ENCODE peak calls at places on chromosomes 12 and 14, in seven cellular contexts. I is thoracic aorta; Q is mesenchymal stem cell; R is OCI-LY7; M is CD4-positive, alpha-beta T cell; T is right atrium auricular region; B is SK-N-SH. P is an unnamed sample.

GRCh38 chr12:120413901-120414695 is 23.8 kb upstream of the COX6A1 start:
- DNase-seq in I (no peak), Q (no peak), R (no peak), M (no peak), T (no peak), B (no peak), P (no peak)

GRCh38 chr12:115232455-115233156 is 548.6 kb upstream of the TBX3 start:
- DNase-seq in I (no peak), Q (peak), R (no peak), M (no peak), T (no peak), B (no peak), P (no peak)

GRCh38 chr12:21296751-21297406 is 37.8 kb downstream of the SLCO1A2 start:
- DNase-seq in I (no peak), Q (peak), R (peak), M (no peak), T (no peak), B (peak), P (no peak)

GRCh38 chr12:13152756-13153155 is 43.8 kb upstream of the EMP1 start:
- DNase-seq in I (no peak), Q (no peak), R (no peak), M (no peak), T (no peak), B (no peak), P (no peak)

GRCh38 chr12:20547788-20548575 is 147.2 kb upstream of the SLCO1C1 start:
- DNase-seq in I (no peak), Q (no peak), R (no peak), M (no peak), T (no peak), B (no peak), P (no peak)

GRCh38 chr14:74954232-74954946 is 1.0 kb downstream of the PGF start:
- DNase-seq in I (no peak), Q (peak), R (no peak), M (no peak), T (no peak), B (peak), P (peak)

GRCh38 chr14:61470261-61470953 is 149.0 kb downstream of the PRKCH start:
- DNase-seq in I (no peak), Q (peak), R (no peak), M (no peak), T (no peak), B (peak), P (no peak)

GRCh38 chr14:27386391-27386790 is 788.6 kb upstream of the NOVA1 start:
- DNase-seq in I (no peak), Q (no peak), R (no peak), M (no peak), T (no peak), B (no peak), P (no peak)

GRCh38 chr12:105317453-105317852 is 13.0 kb upstream of the C12orf75 start:
- DNase-seq in I (no peak), Q (no peak), R (no peak), M (no peak), T (no peak), B (no peak), P (no peak)

GRCh38 chr14:93115920-93116675 is at the start of gene ITPK1:
- DNase-seq in I (no peak), Q (peak), R (peak), M (peak), T (no peak), B (peak), P (peak)

GRCh38 chr14:64303471-64303917 is 9.3 kb upstream of the ESR2 start:
- DNase-seq in I (no peak), Q (peak), R (peak), M (no peak), T (no peak), B (peak), P (no peak)

GRCh38 chr12:122867701-122868461 is 28.0 kb downstream of the VPS37B start:
- DNase-seq in I (no peak), Q (no peak), R (peak), M (peak), T (no peak), B (peak), P (peak)

GRCh38 chr14:101509730-101510371 is 51.4 kb upstream of the DIO3 start:
- DNase-seq in I (no peak), Q (no peak), R (no peak), M (no peak), T (no peak), B (no peak), P (no peak)

GRCh38 chr14:65421201-65421981 is 8.9 kb downstream of the FUT8 start:
- DNase-seq in I (no peak), Q (peak), R (no peak), M (no peak), T (no peak), B (no peak), P (no peak)

GRCh38 chr14:76375484-76375883 is 453 bp upstream of the ESRRB start:
- DNase-seq in I (no peak), Q (no peak), R (no peak), M (no peak), T (no peak), B (no peak), P (no peak)

GRCh38 chr12:128823216-128823915 is 392 bp downstream of the SLC15A4 start:
- DNase-seq in I (no peak), Q (no peak), R (no peak), M (peak), T (no peak), B (no peak), P (no peak)

GRCh38 chr14:93984987-93985410 is 8.6 kb upstream of the ASB2 start:
- DNase-seq in I (no peak), Q (peak), R (no peak), M (no peak), T (no peak), B (peak), P (peak)

GRCh38 chr14:59046746-59047145 is 141.7 kb upstream of the DAAM1 start:
- DNase-seq in I (no peak), Q (no peak), R (no peak), M (no peak), T (no peak), B (no peak), P (no peak)

GRCh38 chr12:1841606-1842182 is 21.3 kb downstream of the LRTM2 start:
- DNase-seq in I (no peak), Q (no peak), R (no peak), M (no peak), T (no peak), B (no peak), P (no peak)

GRCh38 chr12:76029982-76030377 is 1.6 kb downstream of the PHLDA1 start:
- DNase-seq in I (no peak), Q (peak), R (no peak), M (no peak), T (no peak), B (peak), P (no peak)

GRCh38 chr12:57936513-57936883 is 4.9 kb upstream of the ATP23 start:
- DNase-seq in I (no peak), Q (no peak), R (no peak), M (no peak), T (no peak), B (no peak), P (no peak)

GRCh38 chr14:70265422-70265821 is 76.7 kb upstream of the SLC8A3 start:
- DNase-seq in I (no peak), Q (no peak), R (no peak), M (no peak), T (no peak), B (no peak), P (no peak)

GRCh38 chr12:100789146-100789545 is 5.4 kb upstream of the ANO4 start:
- DNase-seq in I (no peak), Q (peak), R (no peak), M (no peak), T (no peak), B (no peak), P (no peak)

GRCh38 chr12:1869145-1869544 is 48.8 kb downstream of the LRTM2 start:
- DNase-seq in I (no peak), Q (no peak), R (no peak), M (no peak), T (peak), B (no peak), P (no peak)

GRCh38 chr12:27185234-27186045 is 58.6 kb upstream of the STK38L start:
- DNase-seq in I (no peak), Q (peak), R (no peak), M (peak), T (no peak), B (no peak), P (no peak)

DNA sequence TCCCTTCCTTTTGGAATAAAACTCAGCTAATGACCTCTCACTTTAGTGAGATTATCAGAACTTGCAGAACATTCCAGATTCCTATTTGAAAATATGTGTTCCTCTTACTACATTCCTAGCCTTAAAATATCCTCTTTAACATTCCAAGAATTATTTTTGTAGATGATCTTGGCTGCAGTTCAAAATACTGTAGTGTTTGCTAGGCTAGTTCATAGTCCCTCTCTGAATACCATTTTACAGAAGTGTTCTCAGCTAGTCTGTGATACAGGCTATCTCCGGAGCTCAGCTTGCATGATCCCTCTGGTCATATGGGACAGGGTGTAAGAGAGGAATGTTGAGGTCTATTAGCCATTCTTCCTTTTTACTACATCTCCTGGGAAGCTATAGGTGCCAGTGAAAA is 17.6 kb upstream of the GPR33 start:
- DNase-seq in I (no peak), Q (peak), R (no peak), M (no peak), T (no peak), B (no peak), P (no peak)
- H3K27ac ChIP-seq in I (peak), Q (peak), R (no peak), M (no peak), T (peak), B (peak), P (no peak)

GRCh38 chr12:29148065-29148957 is 767 bp upstream of the FAR2 start:
- DNase-seq in I (no peak), Q (peak), R (no peak), M (no peak), T (peak), B (peak), P (no peak)
- H3K27ac ChIP-seq in I (no peak), Q (no peak), R (no peak), M (no peak), T (peak), B (peak), P (peak)

DNA sequence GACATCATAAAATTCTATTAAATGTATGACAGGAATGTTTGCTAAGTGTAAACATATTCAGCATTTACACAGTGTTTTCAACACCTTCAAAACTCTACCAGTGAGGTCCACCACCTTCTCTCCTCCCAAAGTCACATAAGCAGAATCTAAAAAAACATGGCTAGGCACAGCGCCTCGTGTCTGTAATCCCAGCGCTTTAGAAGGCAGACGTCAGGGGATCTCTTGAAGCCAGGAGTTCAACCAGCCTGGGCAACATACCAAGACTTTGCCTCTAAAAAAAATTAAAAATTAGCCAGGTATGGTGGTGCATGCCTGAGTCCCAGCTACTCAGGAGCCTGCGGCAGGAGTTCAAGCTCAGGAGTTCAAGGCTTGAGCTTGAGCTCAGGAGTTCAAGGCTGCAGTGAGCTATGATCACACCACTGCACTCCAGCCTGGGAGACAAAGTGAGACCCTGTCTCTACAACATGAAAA is 30.0 kb downstream of the NUMB start:
- DNase-seq in I (no peak), Q (peak), R (no peak), M (no peak), T (no peak), B (no peak), P (no peak)
- H3K27ac ChIP-seq in I (no peak), Q (peak), R (no peak), M (no peak), T (peak), B (no peak), P (no peak)

GRCh38 chr12:80189241-80189640 is 89.9 kb downstream of the OTOGL start:
- DNase-seq in I (no peak), Q (peak), R (no peak), M (no peak), T (no peak), B (no peak), P (no peak)

GRCh38 chr12:80188566-80188965 is 89.2 kb downstream of the OTOGL start:
- DNase-seq in I (no peak), Q (peak), R (no peak), M (no peak), T (no peak), B (no peak), P (no peak)

GRCh38 chr12:80187660-80188090 is 88.3 kb downstream of the OTOGL start:
- DNase-seq in I (no peak), Q (peak), R (no peak), M (no peak), T (no peak), B (no peak), P (no peak)

GRCh38 chr12:80192087-80192486 is 92.8 kb downstream of the OTOGL start:
- DNase-seq in I (no peak), Q (peak), R (no peak), M (no peak), T (no peak), B (no peak), P (no peak)

DNA sequence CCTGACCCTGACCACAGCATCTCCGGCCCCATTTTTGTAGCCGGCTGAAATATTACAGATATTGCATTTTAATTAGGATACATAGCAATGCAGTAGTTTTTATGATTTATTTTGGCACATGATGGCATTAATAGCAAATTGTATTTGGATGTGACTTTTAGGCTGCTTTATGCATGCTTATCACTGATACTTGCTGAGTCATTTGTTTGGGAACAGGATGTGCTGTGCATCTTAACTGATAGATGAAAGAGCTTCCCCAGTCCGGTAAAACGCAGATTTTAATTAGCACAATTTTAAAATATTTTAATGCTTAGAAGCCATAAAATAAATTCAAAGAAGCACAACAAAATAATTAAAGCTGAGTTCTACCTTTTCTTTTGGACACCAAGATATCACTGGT is 90.7 kb downstream of the OTOGL start:
- DNase-seq in I (no peak), Q (peak), R (no peak), M (no peak), T (no peak), B (no peak), P (no peak)
- H3K27ac ChIP-seq in I (no peak), Q (no peak), R (no peak), M (no peak), T (peak), B (no peak), P (no peak)

DNA sequence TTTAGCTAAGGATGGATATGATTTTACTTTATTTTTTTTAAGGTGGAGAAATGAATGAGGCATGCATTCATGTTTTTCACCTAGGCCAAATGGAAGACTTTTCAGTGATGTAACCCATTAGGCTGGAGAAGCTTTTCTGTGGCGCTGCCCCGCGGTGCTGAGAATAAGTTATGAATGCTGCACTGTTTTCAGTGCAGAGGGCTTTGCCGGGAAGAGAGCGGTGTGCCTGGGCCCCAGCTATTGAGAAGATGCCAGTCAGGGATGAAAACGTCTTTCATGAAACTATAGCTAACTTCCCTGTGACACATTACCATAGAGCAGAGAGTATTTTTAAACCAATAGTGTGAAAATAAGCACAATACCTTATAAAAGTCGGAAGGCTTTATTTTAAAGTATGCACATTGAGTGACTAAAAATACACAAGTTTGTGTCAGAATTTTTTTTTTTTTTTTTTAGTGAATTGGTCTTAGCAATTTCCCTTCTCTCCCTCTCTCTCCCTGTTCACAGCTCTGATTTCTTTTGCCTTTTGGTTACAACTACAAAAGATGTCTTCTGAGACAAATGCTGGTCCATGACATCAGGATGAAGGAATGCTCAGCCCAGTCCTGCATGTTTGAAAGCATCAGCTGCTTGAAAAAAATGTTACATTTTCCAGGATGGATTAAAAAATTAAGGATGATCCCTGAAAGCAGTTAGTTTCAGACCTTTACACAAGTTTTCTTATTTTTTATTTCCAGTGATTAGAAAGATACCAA is 48.3 kb downstream of the NPAS3 start:
- DNase-seq in I (no peak), Q (peak), R (no peak), M (no peak), T (no peak), B (no peak), P (peak)
- H3K27ac ChIP-seq in I (no peak), Q (no peak), R (no peak), M (no peak), T (peak), B (no peak), P (peak)

DNA sequence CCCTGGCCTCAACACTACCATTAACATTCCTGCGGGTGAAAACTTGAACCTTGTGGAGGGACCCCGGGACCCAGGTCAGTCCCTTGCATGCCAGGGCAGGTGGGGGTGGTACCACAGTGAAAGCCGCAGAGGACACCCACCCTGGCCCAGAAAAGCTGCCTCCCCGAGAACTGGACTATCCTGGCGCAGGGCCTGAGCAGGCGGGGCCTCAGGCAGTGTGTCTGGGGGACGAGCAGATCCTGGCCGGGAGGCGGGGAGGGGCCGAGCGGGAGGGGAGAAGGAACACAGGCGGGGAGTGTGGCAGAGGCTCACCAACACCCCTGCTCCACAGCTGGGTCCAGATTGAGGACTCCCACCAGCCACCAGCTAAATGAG is 10.0 kb downstream of the AHNAK2 start:
- DNase-seq in I (no peak), Q (peak), R (no peak), M (no peak), T (peak), B (peak), P (no peak)
- H3K27ac ChIP-seq in I (peak), Q (peak), R (no peak), M (no peak), T (peak), B (no peak), P (no peak)

GRCh38 chr12:53972152-53972702 is 699 bp upstream of the HOXC11 start:
- DNase-seq in I (no peak), Q (no peak), R (no peak), M (no peak), T (no peak), B (no peak), P (no peak)
- H3K27ac ChIP-seq in I (no peak), Q (no peak), R (no peak), M (no peak), T (no peak), B (no peak), P (no peak)

DNA sequence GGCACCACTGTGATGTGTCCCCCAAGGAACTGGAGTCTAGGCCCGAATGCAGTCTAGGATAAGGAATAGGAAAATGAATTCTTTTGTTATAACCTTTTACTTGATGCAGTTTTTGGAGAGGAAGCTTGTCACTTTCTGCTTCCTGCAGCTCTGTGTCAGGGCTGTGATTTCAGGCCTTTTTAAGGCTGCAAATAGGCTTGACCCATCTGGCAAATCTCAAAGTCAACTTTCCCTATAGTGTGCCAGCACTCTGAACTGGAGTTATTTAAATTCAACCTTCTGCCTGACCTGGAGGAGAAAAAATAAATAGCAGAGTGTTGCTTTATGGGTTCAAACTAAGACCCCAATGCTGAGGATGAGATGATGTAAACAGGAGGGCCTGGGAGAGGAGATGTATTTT is 51.8 kb upstream of the CEP83 start:
- DNase-seq in I (no peak), Q (no peak), R (no peak), M (no peak), T (no peak), B (no peak), P (no peak)
- H3K27ac ChIP-seq in I (no peak), Q (no peak), R (no peak), M (no peak), T (peak), B (no peak), P (no peak)

GRCh38 chr12:52023976-52024688 is 17.4 kb downstream of the TAMALIN start:
- DNase-seq in I (no peak), Q (no peak), R (peak), M (no peak), T (no peak), B (no peak), P (no peak)
- H3K27ac ChIP-seq in I (no peak), Q (no peak), R (peak), M (peak), T (peak), B (peak), P (peak)